ENCODE peak calls at places on chromosomes 13 and 19, in eight cellular contexts. X, S, D, K, E, Y, H and G are unnamed samples.

GRCh38 chr13:23323946-23324709 is 109.4 kb downstream of the SACS start:
- DNase-seq in K (no peak), Y (no peak), X (no peak), E (no peak), H (no peak), S (no peak), D (no peak), G (peak)

GRCh38 chr13:65932587-65933239 is 1297.4 kb downstream of the PCDH9 start:
- DNase-seq in D (no peak), Y (no peak), X (no peak), H (no peak), S (peak), K (no peak), E (no peak), G (peak)

GRCh38 chr19:49475995-49476880 is 2.2 kb downstream of the FLT3LG start:
- DNase-seq in K (no peak), E (no peak), D (peak), Y (no peak), H (peak), S (peak), X (peak), G (no peak)

GRCh38 chr13:65260938-65261880 is 1968.9 kb downstream of the PCDH9 start:
- DNase-seq in H (no peak), E (no peak), D (no peak), Y (no peak), S (no peak), K (peak), X (no peak), G (no peak)

GRCh38 chr13:26941345-26942174 is 181.0 kb upstream of the GPR12 start:
- DNase-seq in H (no peak), D (no peak), K (peak), E (no peak), X (no peak), Y (no peak), S (peak), G (peak)

GRCh38 chr13:51734786-51735185 is 69.2 kb downstream of the DHRS12 start:
- DNase-seq in K (no peak), Y (no peak), X (no peak), H (no peak), E (no peak), S (peak), D (no peak), G (no peak)

GRCh38 chr19:14554382-14554812 is 17.5 kb downstream of the NDUFB7 start:
- DNase-seq in X (peak), S (no peak), E (no peak), D (no peak), H (no peak), K (no peak), Y (no peak), G (peak)

GRCh38 chr13:46295531-46296464 is 84.1 kb downstream of the LRRC63 start:
- DNase-seq in S (peak), X (no peak), Y (no peak), K (peak), D (peak), H (no peak), E (no peak), G (peak)

GRCh38 chr19:17688853-17689595 is 870 bp upstream of the UNC13A start:
- DNase-seq in Y (no peak), X (no peak), E (no peak), S (no peak), D (no peak), H (no peak), K (no peak), G (no peak)